ENCODE peak calls at places on chromosomes 6 and 20, in nine cellular contexts. One of them, this sample, is unnamed.

GRCh38 chr20:48745330-48745729 is 82.5 kb downstream of the PREX1 start:
- DNase-seq in Peyer's patch: no peak
- DNase-seq in right lobe of liver: no peak
- DNase-seq in heart left ventricle: no peak
- DNase-seq in tibial nerve: no peak
- DNase-seq in stomach: no peak
- DNase-seq in H54: no peak
- DNase-seq in adrenal gland: peak
- DNase-seq in esophagus muscularis mucosa: no peak
- DNase-seq in this sample: no peak

GRCh38 chr20:20452254-20452676 is 84.4 kb downstream of the INSM1 start:
- DNase-seq in right lobe of liver: peak
- DNase-seq in H54: peak
- DNase-seq in heart left ventricle: peak
- DNase-seq in tibial nerve: peak
- DNase-seq in stomach: peak
- DNase-seq in Peyer's patch: peak
- DNase-seq in adrenal gland: peak
- DNase-seq in esophagus muscularis mucosa: no peak
- DNase-seq in this sample: no peak

GRCh38 chr6:33988121-33989015 is 157.5 kb downstream of the GRM4 start:
- DNase-seq in adrenal gland: no peak
- DNase-seq in tibial nerve: no peak
- DNase-seq in esophagus muscularis mucosa: no peak
- DNase-seq in right lobe of liver: no peak
- DNase-seq in Peyer's patch: peak
- DNase-seq in H54: no peak
- DNase-seq in heart left ventricle: no peak
- DNase-seq in stomach: peak
- DNase-seq in this sample: peak

GRCh38 chr6:161001421-161001820 is 9.9 kb downstream of the MAP3K4 start:
- DNase-seq in tibial nerve: no peak
- DNase-seq in right lobe of liver: no peak
- DNase-seq in heart left ventricle: no peak
- DNase-seq in esophagus muscularis mucosa: no peak
- DNase-seq in H54: no peak
- DNase-seq in Peyer's patch: no peak
- DNase-seq in adrenal gland: peak
- DNase-seq in stomach: no peak
- DNase-seq in this sample: peak

GRCh38 chr20:47534405-47534804 is 32.7 kb downstream of the NCOA3 start:
- DNase-seq in esophagus muscularis mucosa: no peak
- DNase-seq in stomach: no peak
- DNase-seq in Peyer's patch: no peak
- DNase-seq in H54: no peak
- DNase-seq in adrenal gland: no peak
- DNase-seq in heart left ventricle: no peak
- DNase-seq in right lobe of liver: no peak
- DNase-seq in tibial nerve: no peak
- DNase-seq in this sample: no peak

GRCh38 chr6:169215201-169215661 is 38.4 kb downstream of the THBS2 start:
- DNase-seq in heart left ventricle: no peak
- DNase-seq in esophagus muscularis mucosa: peak
- DNase-seq in H54: no peak
- DNase-seq in tibial nerve: no peak
- DNase-seq in right lobe of liver: no peak
- DNase-seq in adrenal gland: no peak
- DNase-seq in stomach: no peak
- DNase-seq in Peyer's patch: peak
- DNase-seq in this sample: no peak

GRCh38 chr6:72363844-72364740 is 257.8 kb upstream of the KCNQ5 start:
- DNase-seq in esophagus muscularis mucosa: no peak
- DNase-seq in right lobe of liver: no peak
- DNase-seq in adrenal gland: peak
- DNase-seq in heart left ventricle: no peak
- DNase-seq in stomach: no peak
- DNase-seq in tibial nerve: no peak
- DNase-seq in Peyer's patch: no peak
- DNase-seq in H54: peak
- DNase-seq in this sample: peak

GRCh38 chr6:18720075-18720474 is 332.9 kb downstream of the RNF144B start:
- DNase-seq in esophagus muscularis mucosa: no peak
- DNase-seq in Peyer's patch: no peak
- DNase-seq in tibial nerve: no peak
- DNase-seq in stomach: no peak
- DNase-seq in H54: no peak
- DNase-seq in heart left ventricle: no peak
- DNase-seq in adrenal gland: no peak
- DNase-seq in right lobe of liver: no peak
- DNase-seq in this sample: no peak

GRCh38 chr6:85357651-85358050 is 92.2 kb upstream of the NT5E start:
- DNase-seq in esophagus muscularis mucosa: no peak
- DNase-seq in adrenal gland: no peak
- DNase-seq in tibial nerve: no peak
- DNase-seq in Peyer's patch: no peak
- DNase-seq in stomach: no peak
- DNase-seq in H54: no peak
- DNase-seq in heart left ventricle: no peak
- DNase-seq in right lobe of liver: no peak
- DNase-seq in this sample: no peak

GRCh38 chr6:69719602-69720193 is 77.1 kb downstream of the LMBRD1 start:
- DNase-seq in esophagus muscularis mucosa: no peak
- DNase-seq in adrenal gland: peak
- DNase-seq in H54: no peak
- DNase-seq in tibial nerve: no peak
- DNase-seq in Peyer's patch: no peak
- DNase-seq in stomach: no peak
- DNase-seq in right lobe of liver: no peak
- DNase-seq in heart left ventricle: no peak
- DNase-seq in this sample: no peak

GRCh38 chr6:106820412-106820852 is 154.1 kb downstream of the CD24 start:
- DNase-seq in Peyer's patch: no peak
- DNase-seq in right lobe of liver: no peak
- DNase-seq in esophagus muscularis mucosa: no peak
- DNase-seq in tibial nerve: no peak
- DNase-seq in stomach: no peak
- DNase-seq in adrenal gland: no peak
- DNase-seq in H54: peak
- DNase-seq in heart left ventricle: no peak
- DNase-seq in this sample: no peak

GRCh38 chr20:47677314-47678129 is 107.8 kb downstream of the SULF2 start:
- DNase-seq in H54: peak
- DNase-seq in right lobe of liver: peak
- DNase-seq in adrenal gland: peak
- DNase-seq in tibial nerve: no peak
- DNase-seq in Peyer's patch: peak
- DNase-seq in esophagus muscularis mucosa: no peak
- DNase-seq in stomach: peak
- DNase-seq in heart left ventricle: no peak
- DNase-seq in this sample: peak

GRCh38 chr20:33576432-33576883 is 85.7 kb upstream of the C20orf144 start:
- DNase-seq in H54: no peak
- DNase-seq in stomach: peak
- DNase-seq in tibial nerve: no peak
- DNase-seq in esophagus muscularis mucosa: no peak
- DNase-seq in right lobe of liver: no peak
- DNase-seq in adrenal gland: no peak
- DNase-seq in heart left ventricle: no peak
- DNase-seq in Peyer's patch: no peak
- DNase-seq in this sample: no peak

GRCh38 chr6:119133400-119133799 is 54.9 kb upstream of the FAM184A start:
- DNase-seq in esophagus muscularis mucosa: no peak
- DNase-seq in adrenal gland: no peak
- DNase-seq in H54: no peak
- DNase-seq in heart left ventricle: no peak
- DNase-seq in stomach: no peak
- DNase-seq in right lobe of liver: no peak
- DNase-seq in Peyer's patch: no peak
- DNase-seq in tibial nerve: no peak
- DNase-seq in this sample: no peak

GRCh38 chr20:50536333-50536732 is 26.1 kb downstream of the PTPN1 start:
- DNase-seq in H54: no peak
- DNase-seq in stomach: no peak
- DNase-seq in right lobe of liver: no peak
- DNase-seq in adrenal gland: no peak
- DNase-seq in esophagus muscularis mucosa: no peak
- DNase-seq in tibial nerve: no peak
- DNase-seq in heart left ventricle: no peak
- DNase-seq in Peyer's patch: no peak
- DNase-seq in this sample: no peak

GRCh38 chr20:4369119-4369797 is 352.5 kb upstream of the PRND start:
- DNase-seq in Peyer's patch: no peak
- DNase-seq in H54: no peak
- DNase-seq in right lobe of liver: no peak
- DNase-seq in tibial nerve: no peak
- DNase-seq in adrenal gland: no peak
- DNase-seq in esophagus muscularis mucosa: no peak
- DNase-seq in stomach: no peak
- DNase-seq in heart left ventricle: no peak
- DNase-seq in this sample: no peak

GRCh38 chr6:20876016-20876415 is 341.8 kb downstream of the CDKAL1 start:
- DNase-seq in heart left ventricle: no peak
- DNase-seq in right lobe of liver: no peak
- DNase-seq in stomach: no peak
- DNase-seq in Peyer's patch: no peak
- DNase-seq in tibial nerve: no peak
- DNase-seq in adrenal gland: no peak
- DNase-seq in esophagus muscularis mucosa: no peak
- DNase-seq in H54: peak
- DNase-seq in this sample: no peak

GRCh38 chr6:109455161-109455501 is 441 bp downstream of the MICAL1 start:
- DNase-seq in heart left ventricle: no peak
- DNase-seq in right lobe of liver: no peak
- DNase-seq in esophagus muscularis mucosa: no peak
- DNase-seq in H54: no peak
- DNase-seq in adrenal gland: no peak
- DNase-seq in Peyer's patch: peak
- DNase-seq in tibial nerve: no peak
- DNase-seq in stomach: no peak
- DNase-seq in this sample: no peak
- TF ChIP-seq POLR2A in heart left ventricle: no peak
- TF ChIP-seq POLR2A in right lobe of liver: no peak
- TF ChIP-seq POLR2A in esophagus muscularis mucosa: no peak
- TF ChIP-seq POLR2A in H54: no peak
- TF ChIP-seq POLR2A in adrenal gland: no peak
- TF ChIP-seq POLR2A in Peyer's patch: peak
- TF ChIP-seq POLR2A in tibial nerve: no peak
- TF ChIP-seq POLR2A in stomach: no peak
- TF ChIP-seq POLR2A in this sample: no peak

DNA sequence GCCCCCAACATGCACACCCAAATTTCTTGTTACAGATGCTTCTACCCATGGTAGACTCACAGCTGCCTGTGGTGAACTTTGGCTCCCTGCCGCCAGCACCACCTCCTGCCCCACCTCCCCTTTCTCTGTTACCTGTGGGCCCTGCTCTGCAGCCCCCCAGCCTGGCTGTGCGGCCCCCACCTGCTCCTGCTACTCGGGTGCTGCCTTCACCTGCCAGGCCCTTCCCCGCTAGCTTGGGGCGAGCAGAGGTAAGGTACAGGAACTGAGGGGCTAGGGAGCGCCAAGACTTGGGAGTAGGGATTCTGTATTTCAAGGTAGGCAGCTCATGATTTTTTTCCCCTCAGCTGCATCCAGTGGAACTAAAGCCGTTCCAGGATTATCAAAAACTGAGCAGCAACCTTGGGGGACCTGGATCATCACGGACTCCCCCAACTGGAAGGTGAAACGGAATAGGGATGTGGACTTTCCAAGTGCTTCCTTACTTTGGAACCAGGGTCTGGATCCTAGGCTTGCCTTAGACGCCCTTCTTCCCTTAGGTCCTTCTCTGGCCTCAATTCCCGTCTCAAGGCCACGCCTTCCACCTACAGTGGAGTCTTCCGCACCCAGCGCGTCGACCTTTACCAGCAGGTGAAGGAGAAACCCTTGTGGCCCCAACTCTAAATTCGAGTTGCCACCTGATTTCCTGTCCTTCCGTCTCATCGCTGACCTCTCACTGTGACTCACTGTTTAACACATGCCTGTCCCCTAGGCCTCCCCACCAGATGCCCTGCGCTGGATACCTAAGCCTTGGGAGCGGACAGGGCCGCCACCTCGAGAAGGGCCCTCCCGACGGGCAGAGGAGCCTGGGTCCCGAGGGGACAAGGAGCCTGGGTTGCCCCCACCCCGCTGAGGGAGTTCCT is 15.5 kb downstream of the BAG6 start:
- DNase-seq in right lobe of liver: no peak
- DNase-seq in esophagus muscularis mucosa: no peak
- DNase-seq in heart left ventricle: no peak
- DNase-seq in tibial nerve: no peak
- DNase-seq in Peyer's patch: no peak
- DNase-seq in H54: no peak
- DNase-seq in adrenal gland: peak
- DNase-seq in stomach: no peak
- DNase-seq in this sample: no peak
- TF ChIP-seq POLR2A in right lobe of liver: no peak
- TF ChIP-seq POLR2A in esophagus muscularis mucosa: no peak
- TF ChIP-seq POLR2A in heart left ventricle: no peak
- TF ChIP-seq POLR2A in tibial nerve: no peak
- TF ChIP-seq POLR2A in Peyer's patch: no peak
- TF ChIP-seq POLR2A in H54: no peak
- TF ChIP-seq POLR2A in adrenal gland: no peak
- TF ChIP-seq POLR2A in stomach: no peak
- TF ChIP-seq POLR2A in this sample: no peak

GRCh38 chr20:37270586-37271420 is 9.2 kb upstream of the GHRH start:
- DNase-seq in esophagus muscularis mucosa: no peak
- DNase-seq in stomach: no peak
- DNase-seq in Peyer's patch: no peak
- DNase-seq in right lobe of liver: peak
- DNase-seq in tibial nerve: no peak
- DNase-seq in adrenal gland: peak
- DNase-seq in H54: no peak
- DNase-seq in heart left ventricle: no peak
- DNase-seq in this sample: no peak
- TF ChIP-seq POLR2A in esophagus muscularis mucosa: no peak
- TF ChIP-seq POLR2A in stomach: no peak
- TF ChIP-seq POLR2A in Peyer's patch: no peak
- TF ChIP-seq POLR2A in right lobe of liver: no peak
- TF ChIP-seq POLR2A in tibial nerve: no peak
- TF ChIP-seq POLR2A in adrenal gland: no peak
- TF ChIP-seq POLR2A in H54: no peak
- TF ChIP-seq POLR2A in heart left ventricle: no peak
- TF ChIP-seq POLR2A in this sample: no peak

DNA sequence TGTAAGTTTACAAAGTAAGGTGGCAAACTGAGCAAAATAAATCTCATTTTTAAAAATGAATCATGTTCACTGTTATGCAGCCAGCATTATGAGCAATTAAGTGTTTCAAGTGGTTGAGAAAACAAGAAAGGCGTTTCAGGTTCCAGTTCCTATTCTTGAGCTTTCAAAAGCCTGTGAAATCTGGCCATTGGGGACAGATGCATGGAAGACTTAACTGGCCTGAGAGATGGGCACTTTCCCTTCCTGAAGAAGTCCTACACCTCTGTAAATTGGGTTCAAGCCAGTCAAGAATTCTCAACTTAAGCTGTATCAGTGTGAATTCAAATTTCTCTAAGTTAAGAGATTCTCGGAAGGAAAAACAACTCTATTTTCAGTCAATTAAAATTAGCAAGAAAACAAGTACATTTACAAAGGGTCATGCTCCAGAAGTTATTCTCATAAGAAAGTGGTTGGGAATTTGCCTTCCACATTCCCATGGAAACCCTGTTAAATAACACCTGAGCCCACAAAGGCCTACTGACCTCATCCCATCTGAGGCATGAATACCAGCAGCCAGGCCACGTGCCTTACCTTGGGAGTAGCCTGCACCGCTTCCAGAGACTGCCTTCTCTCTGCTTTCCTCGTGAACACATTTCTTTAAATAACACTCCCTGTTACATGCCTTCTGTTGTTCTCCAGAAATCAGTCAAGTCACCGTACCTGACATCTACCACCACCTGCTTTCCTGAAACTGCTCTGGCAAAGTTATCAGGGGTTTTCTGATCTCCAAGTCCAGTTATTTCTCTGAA is 19.4 kb downstream of the MAP3K5 start:
- DNase-seq in esophagus muscularis mucosa: no peak
- DNase-seq in stomach: no peak
- DNase-seq in right lobe of liver: no peak
- DNase-seq in tibial nerve: peak
- DNase-seq in Peyer's patch: no peak
- DNase-seq in heart left ventricle: no peak
- DNase-seq in adrenal gland: peak
- DNase-seq in H54: no peak
- DNase-seq in this sample: no peak
- TF ChIP-seq POLR2A in esophagus muscularis mucosa: no peak
- TF ChIP-seq POLR2A in stomach: no peak
- TF ChIP-seq POLR2A in right lobe of liver: no peak
- TF ChIP-seq POLR2A in tibial nerve: no peak
- TF ChIP-seq POLR2A in Peyer's patch: no peak
- TF ChIP-seq POLR2A in heart left ventricle: no peak
- TF ChIP-seq POLR2A in adrenal gland: no peak
- TF ChIP-seq POLR2A in H54: no peak
- TF ChIP-seq POLR2A in this sample: no peak

This sample was measured in prostate gland.